ENCODE peak calls at places on chromosomes 7 and 10, in seven cellular contexts. K is adrenal gland, F is thoracic aorta, L is endodermal cell, N is brain microvascular endothelial cell, B is right cardiac atrium, Q is GM12864. C is an unnamed sample.

GRCh38 chr7:8386926-8387550 is 46.4 kb upstream of the NXPH1 start:
- DNase-seq in K (no peak), F (no peak), L (no peak), N (no peak), B (no peak), Q (peak; percentile 27), C (no peak)

GRCh38 chr10:113436836-113437235 is 116.0 kb upstream of the HABP2 start:
- DNase-seq in K (no peak), F (no peak), L (no peak), N (no peak), B (no peak), Q (no peak), C (no peak)

GRCh38 chr10:48476279-48476982 is 128.4 kb downstream of the ARHGAP22 start:
- DNase-seq in K (no peak), F (no peak), L (peak; percentile 55), N (no peak), B (peak; percentile 14), Q (no peak), C (no peak)

GRCh38 chr10:13827418-13827817 is 240.7 kb downstream of the PRPF18 start:
- DNase-seq in K (no peak), F (no peak), L (no peak), N (no peak), B (no peak), Q (no peak), C (no peak)

GRCh38 chr7:130982160-130982638 is 248.2 kb upstream of the KLF14 start:
- DNase-seq in K (no peak), F (no peak), L (no peak), N (no peak), B (no peak), Q (peak; percentile 38), C (no peak)

GRCh38 chr7:89223906-89224395 is 428.4 kb upstream of the TEX47 start:
- DNase-seq in K (no peak), F (no peak), L (no peak), N (no peak), B (no peak), Q (no peak), C (no peak)

GRCh38 chr7:43242628-43243255 is 130.3 kb downstream of the HECW1 start:
- DNase-seq in K (no peak), F (no peak), L (no peak), N (no peak), B (no peak), Q (no peak), C (no peak)

GRCh38 chr10:90579602-90580242 is 278.1 kb downstream of the HTR7 start:
- DNase-seq in K (no peak), F (no peak), L (peak; percentile 82), N (peak; percentile 62), B (no peak), Q (no peak), C (no peak)

GRCh38 chr7:64618785-64619456 is 47.0 kb upstream of the ZNF107 start:
- DNase-seq in K (no peak), F (no peak), L (no peak), N (peak; percentile 47), B (no peak), Q (peak; percentile 8), C (no peak)

GRCh38 chr10:101272229-101272868 is 43.1 kb upstream of the LBX1 start:
- DNase-seq in K (peak; percentile 72), F (no peak), L (peak; percentile 95), N (peak; percentile 62), B (peak; percentile 84), Q (peak; percentile 15), C (peak; percentile 40)

GRCh38 chr10:103481974-103482531 is 3.0 kb upstream of the CALHM3 start:
- DNase-seq in K (no peak), F (no peak), L (no peak), N (peak; percentile 57), B (no peak), Q (peak; percentile 73), C (no peak)

GRCh38 chr7:22361795-22362194 is 4.8 kb upstream of the RAPGEF5 start:
- DNase-seq in K (no peak), F (no peak), L (no peak), N (no peak), B (no peak), Q (no peak), C (no peak)

GRCh38 chr7:45642044-45642443 is 67.9 kb downstream of the ADCY1 start:
- DNase-seq in K (no peak), F (no peak), L (peak; percentile 77), N (no peak), B (no peak), Q (no peak), C (no peak)

GRCh38 chr10:63483983-63484382 is 18.2 kb upstream of the JMJD1C start:
- DNase-seq in K (no peak), F (no peak), L (no peak), N (no peak), B (no peak), Q (no peak), C (no peak)

GRCh38 chr10:91210435-91210834 is 10.0 kb upstream of the PCGF5 start:
- DNase-seq in K (no peak), F (no peak), L (no peak), N (no peak), B (no peak), Q (peak; percentile 69), C (no peak)

GRCh38 chr10:7470371-7470770 is 59.5 kb upstream of the SFMBT2 start:
- DNase-seq in K (no peak), F (no peak), L (no peak), N (no peak), B (no peak), Q (no peak), C (no peak)
- H3K4me3 ChIP-seq in K (no peak overlapping the region), F (no peak overlapping the region), L (no peak overlapping the region), N (no peak overlapping the region), B (no peak overlapping the region), Q (no peak overlapping the region), C (no peak overlapping the region)

GRCh38 chr10:110221044-110221720 is 13.8 kb downstream of the MXI1 start:
- DNase-seq in K (no peak), F (no peak), L (no peak), N (no peak), B (no peak), Q (no peak), C (no peak)
- H3K4me3 ChIP-seq in K (peak overlapping the region; percentile 34), F (peak overlapping the region; percentile 68), L (peak overlapping the region; percentile 60), N (peak overlapping the region; percentile 58), B (peak overlapping the region; percentile 17), Q (peak overlapping the region; percentile 5), C (peak overlapping the region; percentile 52)

GRCh38 chr10:80460399-80461207 is 6.5 kb downstream of the TSPAN14 start:
- DNase-seq in K (peak; percentile 56), F (no peak), L (peak; percentile 92), N (no peak), B (peak; percentile 53), Q (no peak), C (no peak)
- H3K4me3 ChIP-seq in K (no peak overlapping the region), F (no peak overlapping the region), L (no peak overlapping the region), N (no peak overlapping the region), B (peak overlapping the region; percentile 2), Q (no peak overlapping the region), C (peak overlapping the region; percentile 28)

GRCh38 chr7:157840174-157840912 is 503.5 kb downstream of the DNAJB6 start:
- DNase-seq in K (no peak), F (no peak), L (no peak), N (no peak), B (no peak), Q (no peak), C (no peak)
- H3K4me3 ChIP-seq in K (no peak overlapping the region), F (no peak overlapping the region), L (peak overlapping the region; percentile 48), N (no peak overlapping the region), B (no peak overlapping the region), Q (no peak overlapping the region), C (no peak overlapping the region)

GRCh38 chr7:35037211-35037525 is at the start of gene DPY19L1:
- DNase-seq in K (no peak), F (no peak), L (no peak), N (no peak), B (no peak), Q (no peak), C (no peak)
- H3K4me3 ChIP-seq in K (peak within 1 kb of the TSS; percentile 87), F (peak within 1 kb of the TSS; percentile 92), L (peak within 1 kb of the TSS; percentile 94), N (peak within 1 kb of the TSS; percentile 81), B (peak within 1 kb of the TSS; percentile 100), Q (peak within 1 kb of the TSS; percentile 82), C (peak within 1 kb of the TSS; percentile 80)

C was measured in psoas muscle.